ENCODE peak calls at places on chromosomes 5 and 9, in seven cellular contexts. One of them, this sample, is unnamed.

GRCh38 chr9:136403915-136404800 is 4.2 kb upstream of the SNAPC4 start:
- DNase-seq in NCI-H2081: no peak
- DNase-seq in MCF 10A: no peak
- DNase-seq in dermis blood vessel endothelial cell: no peak
- DNase-seq in uterus: no peak
- DNase-seq in HTR-8/SVneo: no peak
- DNase-seq in AML-193: no peak
- DNase-seq in this sample: no peak

GRCh38 chr9:15738011-15738410 is 185.2 kb downstream of the CCDC171 start:
- DNase-seq in AML-193: no peak
- DNase-seq in HTR-8/SVneo: peak; percentile 1
- DNase-seq in dermis blood vessel endothelial cell: peak; percentile 63
- DNase-seq in uterus: no peak
- DNase-seq in MCF 10A: peak; percentile 49
- DNase-seq in NCI-H2081: no peak
- DNase-seq in this sample: no peak

GRCh38 chr9:84146893-84147705 is 166.5 kb downstream of the RMI1 start:
- DNase-seq in AML-193: no peak
- DNase-seq in HTR-8/SVneo: no peak
- DNase-seq in dermis blood vessel endothelial cell: peak; percentile 49
- DNase-seq in MCF 10A: no peak
- DNase-seq in NCI-H2081: peak; percentile 48
- DNase-seq in uterus: no peak
- DNase-seq in this sample: no peak

GRCh38 chr5:92885950-92886349 is 695.1 kb downstream of the NR2F1-AS1 start:
- DNase-seq in dermis blood vessel endothelial cell: no peak
- DNase-seq in uterus: no peak
- DNase-seq in MCF 10A: peak; percentile 14
- DNase-seq in AML-193: no peak
- DNase-seq in NCI-H2081: no peak
- DNase-seq in HTR-8/SVneo: no peak
- DNase-seq in this sample: no peak

GRCh38 chr9:109241207-109241606 is 74.2 kb upstream of the FRRS1L start:
- DNase-seq in AML-193: no peak
- DNase-seq in uterus: no peak
- DNase-seq in NCI-H2081: no peak
- DNase-seq in dermis blood vessel endothelial cell: no peak
- DNase-seq in MCF 10A: no peak
- DNase-seq in HTR-8/SVneo: no peak
- DNase-seq in this sample: no peak

GRCh38 chr5:96023518-96023917 is 61.9 kb upstream of the ELL2 start:
- DNase-seq in uterus: no peak
- DNase-seq in NCI-H2081: no peak
- DNase-seq in AML-193: no peak
- DNase-seq in MCF 10A: no peak
- DNase-seq in dermis blood vessel endothelial cell: no peak
- DNase-seq in HTR-8/SVneo: peak; percentile 31
- DNase-seq in this sample: no peak

GRCh38 chr5:138177936-138178515 is 404 bp downstream of the BRD8 start:
- DNase-seq in MCF 10A: peak; percentile 72
- DNase-seq in HTR-8/SVneo: peak; percentile 30
- DNase-seq in NCI-H2081: no peak
- DNase-seq in AML-193: peak; percentile 30
- DNase-seq in uterus: no peak
- DNase-seq in dermis blood vessel endothelial cell: peak; percentile 56
- DNase-seq in this sample: no peak

GRCh38 chr9:3508531-3509374 is 17.0 kb downstream of the RFX3 start:
- DNase-seq in dermis blood vessel endothelial cell: peak; percentile 15
- DNase-seq in uterus: no peak
- DNase-seq in HTR-8/SVneo: no peak
- DNase-seq in MCF 10A: peak; percentile 70
- DNase-seq in NCI-H2081: peak; percentile 58
- DNase-seq in AML-193: peak; percentile 66
- DNase-seq in this sample: no peak

GRCh38 chr5:74630387-74631087 is 10.0 kb downstream of the ENC1 start:
- DNase-seq in uterus: no peak
- DNase-seq in dermis blood vessel endothelial cell: peak; percentile 87
- DNase-seq in MCF 10A: peak; percentile 90
- DNase-seq in NCI-H2081: no peak
- DNase-seq in HTR-8/SVneo: no peak
- DNase-seq in AML-193: no peak
- DNase-seq in this sample: no peak

GRCh38 chr5:143879646-143880045 is 67.7 kb downstream of the HMHB1 start:
- DNase-seq in HTR-8/SVneo: no peak
- DNase-seq in NCI-H2081: no peak
- DNase-seq in MCF 10A: no peak
- DNase-seq in AML-193: no peak
- DNase-seq in uterus: no peak
- DNase-seq in dermis blood vessel endothelial cell: no peak
- DNase-seq in this sample: no peak

GRCh38 chr5:180138214-180138975 is 66.8 kb upstream of the RNF130 start:
- DNase-seq in AML-193: no peak
- DNase-seq in HTR-8/SVneo: no peak
- DNase-seq in MCF 10A: no peak
- DNase-seq in dermis blood vessel endothelial cell: no peak
- DNase-seq in NCI-H2081: no peak
- DNase-seq in uterus: no peak
- DNase-seq in this sample: no peak

GRCh38 chr9:114401344-114401743 is 13.6 kb upstream of the AKNA start:
- DNase-seq in uterus: no peak
- DNase-seq in MCF 10A: no peak
- DNase-seq in HTR-8/SVneo: no peak
- DNase-seq in AML-193: no peak
- DNase-seq in NCI-H2081: no peak
- DNase-seq in dermis blood vessel endothelial cell: no peak
- DNase-seq in this sample: no peak

GRCh38 chr9:113148996-113149960 is 1.5 kb upstream of the SLC31A2 start:
- DNase-seq in NCI-H2081: no peak
- DNase-seq in HTR-8/SVneo: no peak
- DNase-seq in uterus: no peak
- DNase-seq in AML-193: peak; percentile 32
- DNase-seq in MCF 10A: no peak
- DNase-seq in dermis blood vessel endothelial cell: no peak
- DNase-seq in this sample: no peak

GRCh38 chr9:2816476-2817141 is 27.3 kb downstream of the PUM3 start:
- DNase-seq in dermis blood vessel endothelial cell: no peak
- DNase-seq in HTR-8/SVneo: no peak
- DNase-seq in MCF 10A: no peak
- DNase-seq in AML-193: no peak
- DNase-seq in uterus: no peak
- DNase-seq in NCI-H2081: no peak
- DNase-seq in this sample: no peak

This sample was measured in NK-92 treated with Interleukin-12 subunit alpha and Interleukin-12 subunit beta, amount 100 ng/mL, for 24 hours.